ENCODE peak calls at places on chromosomes 7 and 10, in nine cellular contexts. One of them, this sample, is unnamed.

GRCh38 chr10:129342385-129342784 is 124.7 kb upstream of the MGMT start:
- DNase-seq in Panc1: no peak
- DNase-seq in H1: no peak
- DNase-seq in HCT116: no peak
- DNase-seq in HepG2: no peak
- DNase-seq in GM23338: no peak
- DNase-seq in sigmoid colon: no peak
- DNase-seq in SK-N-MC: no peak
- DNase-seq in breast epithelium: no peak
- DNase-seq in this sample: no peak

GRCh38 chr7:22477876-22478450 is 22.0 kb downstream of the STEAP1B start:
- DNase-seq in Panc1: no peak
- DNase-seq in H1: no peak
- DNase-seq in HCT116: no peak
- DNase-seq in HepG2: no peak
- DNase-seq in GM23338: no peak
- DNase-seq in sigmoid colon: no peak
- DNase-seq in SK-N-MC: no peak
- DNase-seq in breast epithelium: no peak
- DNase-seq in this sample: no peak

GRCh38 chr10:112721080-112721698 is 228.9 kb upstream of the TCF7L2 start:
- DNase-seq in Panc1: peak; percentile 43
- DNase-seq in H1: peak; percentile 43
- DNase-seq in HCT116: peak; percentile 51
- DNase-seq in HepG2: peak; percentile 31
- DNase-seq in GM23338: peak; percentile 72
- DNase-seq in sigmoid colon: no peak
- DNase-seq in SK-N-MC: no peak
- DNase-seq in breast epithelium: no peak
- DNase-seq in this sample: peak; percentile 24

GRCh38 chr7:43895847-43896415 is 10.5 kb downstream of the URGCP start:
- DNase-seq in Panc1: no peak
- DNase-seq in H1: no peak
- DNase-seq in HCT116: no peak
- DNase-seq in HepG2: no peak
- DNase-seq in GM23338: no peak
- DNase-seq in sigmoid colon: no peak
- DNase-seq in SK-N-MC: no peak
- DNase-seq in breast epithelium: no peak
- DNase-seq in this sample: no peak

GRCh38 chr10:100890696-100891271 is 22.0 kb upstream of the SLF2 start:
- DNase-seq in Panc1: no peak
- DNase-seq in H1: peak; percentile 33
- DNase-seq in HCT116: peak; percentile 79
- DNase-seq in HepG2: peak; percentile 50
- DNase-seq in GM23338: no peak
- DNase-seq in sigmoid colon: no peak
- DNase-seq in SK-N-MC: no peak
- DNase-seq in breast epithelium: no peak
- DNase-seq in this sample: no peak

GRCh38 chr7:101678713-101679112 is 49.6 kb upstream of the MYL10 start:
- DNase-seq in Panc1: no peak
- DNase-seq in H1: no peak
- DNase-seq in HCT116: no peak
- DNase-seq in HepG2: no peak
- DNase-seq in GM23338: no peak
- DNase-seq in sigmoid colon: no peak
- DNase-seq in SK-N-MC: no peak
- DNase-seq in breast epithelium: no peak
- DNase-seq in this sample: no peak

GRCh38 chr7:2717293-2717904 is 29.4 kb downstream of the AMZ1 start:
- DNase-seq in Panc1: no peak
- DNase-seq in H1: no peak
- DNase-seq in HCT116: no peak
- DNase-seq in HepG2: no peak
- DNase-seq in GM23338: no peak
- DNase-seq in sigmoid colon: peak; percentile 79
- DNase-seq in SK-N-MC: no peak
- DNase-seq in breast epithelium: no peak
- DNase-seq in this sample: peak; percentile 69

GRCh38 chr7:152025937-152026890 is 740 bp downstream of the GALNT11 start:
- DNase-seq in Panc1: no peak
- DNase-seq in H1: no peak
- DNase-seq in HCT116: no peak
- DNase-seq in HepG2: no peak
- DNase-seq in GM23338: no peak
- DNase-seq in sigmoid colon: no peak
- DNase-seq in SK-N-MC: no peak
- DNase-seq in breast epithelium: no peak
- DNase-seq in this sample: no peak

GRCh38 chr10:125953778-125954385 is 57.5 kb downstream of the FANK1 start:
- DNase-seq in Panc1: no peak
- DNase-seq in H1: no peak
- DNase-seq in HCT116: no peak
- DNase-seq in HepG2: no peak
- DNase-seq in GM23338: peak; percentile 57
- DNase-seq in sigmoid colon: no peak
- DNase-seq in SK-N-MC: no peak
- DNase-seq in breast epithelium: no peak
- DNase-seq in this sample: no peak

GRCh38 chr7:27680610-27681009 is 17.9 kb upstream of the HIBADH start:
- DNase-seq in Panc1: no peak
- DNase-seq in H1: no peak
- DNase-seq in HCT116: no peak
- DNase-seq in HepG2: no peak
- DNase-seq in GM23338: no peak
- DNase-seq in sigmoid colon: no peak
- DNase-seq in SK-N-MC: no peak
- DNase-seq in breast epithelium: no peak
- DNase-seq in this sample: no peak

GRCh38 chr7:155766386-155766785 is 45.9 kb downstream of the SHH start:
- DNase-seq in Panc1: no peak
- DNase-seq in H1: no peak
- DNase-seq in HCT116: no peak
- DNase-seq in HepG2: no peak
- DNase-seq in GM23338: no peak
- DNase-seq in sigmoid colon: no peak
- DNase-seq in SK-N-MC: no peak
- DNase-seq in breast epithelium: no peak
- DNase-seq in this sample: no peak

GRCh38 chr7:100353685-100354330 is 4.1 kb upstream of the PILRB start:
- DNase-seq in Panc1: no peak
- DNase-seq in H1: no peak
- DNase-seq in HCT116: no peak
- DNase-seq in HepG2: no peak
- DNase-seq in GM23338: no peak
- DNase-seq in sigmoid colon: peak; percentile 57
- DNase-seq in SK-N-MC: no peak
- DNase-seq in breast epithelium: no peak
- DNase-seq in this sample: no peak

GRCh38 chr10:34801066-34801738 is 13.9 kb downstream of the PARD3 start:
- DNase-seq in Panc1: no peak
- DNase-seq in H1: no peak
- DNase-seq in HCT116: no peak
- DNase-seq in HepG2: no peak
- DNase-seq in GM23338: no peak
- DNase-seq in sigmoid colon: no peak
- DNase-seq in SK-N-MC: no peak
- DNase-seq in breast epithelium: no peak
- DNase-seq in this sample: no peak

GRCh38 chr7:42689626-42690025 is 222.2 kb downstream of the C7orf25 start:
- DNase-seq in Panc1: no peak
- DNase-seq in H1: no peak
- DNase-seq in HCT116: no peak
- DNase-seq in HepG2: no peak
- DNase-seq in GM23338: no peak
- DNase-seq in sigmoid colon: no peak
- DNase-seq in SK-N-MC: no peak
- DNase-seq in breast epithelium: no peak
- DNase-seq in this sample: no peak

GRCh38 chr7:36985866-36986402 is 261.6 kb upstream of the AOAH start:
- DNase-seq in Panc1: no peak
- DNase-seq in H1: no peak
- DNase-seq in HCT116: no peak
- DNase-seq in HepG2: no peak
- DNase-seq in GM23338: no peak
- DNase-seq in sigmoid colon: no peak
- DNase-seq in SK-N-MC: no peak
- DNase-seq in breast epithelium: no peak
- DNase-seq in this sample: no peak

GRCh38 chr7:84532196-84532595 is 337.6 kb upstream of the SEMA3A start:
- DNase-seq in Panc1: no peak
- DNase-seq in H1: no peak
- DNase-seq in HCT116: no peak
- DNase-seq in HepG2: no peak
- DNase-seq in GM23338: peak; percentile 53
- DNase-seq in sigmoid colon: no peak
- DNase-seq in SK-N-MC: no peak
- DNase-seq in breast epithelium: no peak
- DNase-seq in this sample: no peak

GRCh38 chr7:134201569-134202261 is 74.6 kb downstream of the LRGUK start:
- DNase-seq in Panc1: no peak
- DNase-seq in H1: no peak
- DNase-seq in HCT116: no peak
- DNase-seq in HepG2: no peak
- DNase-seq in GM23338: no peak
- DNase-seq in sigmoid colon: no peak
- DNase-seq in SK-N-MC: no peak
- DNase-seq in breast epithelium: no peak
- DNase-seq in this sample: no peak
- TF ChIP-seq POLR2AphosphoS5 in Panc1: no peak
- TF ChIP-seq POLR2AphosphoS5 in H1: no peak
- TF ChIP-seq POLR2AphosphoS5 in HCT116: no peak
- TF ChIP-seq POLR2AphosphoS5 in HepG2: no peak
- TF ChIP-seq POLR2AphosphoS5 in GM23338: no peak
- TF ChIP-seq POLR2AphosphoS5 in sigmoid colon: no peak
- TF ChIP-seq POLR2AphosphoS5 in SK-N-MC: no peak
- TF ChIP-seq POLR2AphosphoS5 in breast epithelium: no peak
- TF ChIP-seq POLR2AphosphoS5 in this sample: no peak

DNA sequence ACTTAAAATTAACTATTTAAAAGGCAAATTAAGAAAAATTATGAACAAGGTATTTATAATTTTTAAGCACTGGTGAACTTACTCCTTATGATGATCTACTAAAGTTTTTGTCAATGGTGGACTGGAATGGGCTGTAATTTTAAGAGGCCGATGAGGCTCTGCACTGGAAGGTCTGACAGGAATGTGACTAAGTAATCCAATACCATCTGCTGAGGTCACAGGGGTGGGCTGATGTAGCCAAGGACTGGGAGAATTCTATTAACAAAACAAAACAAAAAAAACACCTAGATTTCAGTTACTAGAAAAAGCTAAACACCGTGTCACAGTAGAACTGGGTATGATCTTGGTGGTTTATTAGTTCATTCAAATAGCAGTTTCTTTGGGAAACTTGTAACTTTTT is 75.9 kb downstream of the NRBF2 start:
- DNase-seq in Panc1: no peak
- DNase-seq in H1: no peak
- DNase-seq in HCT116: no peak
- DNase-seq in HepG2: no peak
- DNase-seq in GM23338: peak; percentile 53
- DNase-seq in sigmoid colon: no peak
- DNase-seq in SK-N-MC: no peak
- DNase-seq in breast epithelium: no peak
- DNase-seq in this sample: no peak
- H3K36me3 ChIP-seq in Panc1: peaks cover 53% of the 10 kb centered on the region
- H3K36me3 ChIP-seq in H1: peaks cover 47% of the 10 kb centered on the region
- H3K36me3 ChIP-seq in HCT116: peaks cover 19% of the 10 kb centered on the region
- H3K36me3 ChIP-seq in HepG2: peaks cover 36% of the 10 kb centered on the region
- H3K36me3 ChIP-seq in GM23338: peaks cover 44% of the 10 kb centered on the region
- H3K36me3 ChIP-seq in sigmoid colon: peaks cover 15% of the 10 kb centered on the region
- H3K36me3 ChIP-seq in SK-N-MC: peaks cover 22% of the 10 kb centered on the region
- H3K36me3 ChIP-seq in breast epithelium: no peaks in the 10 kb centered on the region
- H3K36me3 ChIP-seq in this sample: no peaks in the 10 kb centered on the region

GRCh38 chr10:106764360-106764759 is 400.1 kb downstream of the SORCS1 start:
- DNase-seq in Panc1: no peak
- DNase-seq in H1: no peak
- DNase-seq in HCT116: no peak
- DNase-seq in HepG2: no peak
- DNase-seq in GM23338: no peak
- DNase-seq in sigmoid colon: no peak
- DNase-seq in SK-N-MC: no peak
- DNase-seq in breast epithelium: no peak
- DNase-seq in this sample: no peak
- TF ChIP-seq POLR2AphosphoS5 in Panc1: no peak
- TF ChIP-seq POLR2AphosphoS5 in H1: no peak
- TF ChIP-seq POLR2AphosphoS5 in HCT116: no peak
- TF ChIP-seq POLR2AphosphoS5 in HepG2: no peak
- TF ChIP-seq POLR2AphosphoS5 in GM23338: no peak
- TF ChIP-seq POLR2AphosphoS5 in sigmoid colon: no peak
- TF ChIP-seq POLR2AphosphoS5 in SK-N-MC: no peak
- TF ChIP-seq POLR2AphosphoS5 in breast epithelium: no peak
- TF ChIP-seq POLR2AphosphoS5 in this sample: no peak

DNA sequence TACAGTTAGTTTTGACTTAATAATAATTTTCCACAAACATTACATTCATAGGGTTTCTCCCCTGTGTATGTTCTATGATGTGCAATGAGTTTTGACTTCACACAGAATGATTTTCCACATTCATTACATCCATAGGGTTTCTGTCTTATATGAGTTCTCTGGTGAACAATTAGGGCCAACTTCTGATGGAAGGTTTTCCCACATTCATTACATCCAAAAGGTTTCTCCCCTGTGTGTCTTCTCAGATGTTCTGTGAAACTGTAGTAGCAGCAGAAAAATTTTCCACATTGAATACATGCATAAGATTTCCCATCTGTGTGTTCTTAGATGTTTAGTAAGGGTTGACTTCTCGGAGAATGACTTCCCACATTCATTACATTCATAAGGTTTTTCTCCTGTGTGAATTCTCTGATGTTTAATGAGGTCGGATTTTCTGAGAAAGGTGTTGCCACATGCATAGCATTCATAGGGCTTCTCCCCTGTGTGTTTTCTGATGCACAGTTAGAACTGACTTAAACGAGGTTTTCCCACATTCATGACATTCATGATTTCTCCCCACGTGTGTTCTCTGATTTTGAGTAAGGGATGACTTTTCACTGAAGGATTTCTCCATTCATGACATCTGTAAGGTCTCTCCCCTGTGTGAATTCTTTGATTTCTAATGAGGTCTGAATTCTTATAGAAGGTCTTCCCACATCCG is 118.5 kb downstream of the ZNF33B start:
- DNase-seq in Panc1: no peak
- DNase-seq in H1: no peak
- DNase-seq in HCT116: no peak
- DNase-seq in HepG2: no peak
- DNase-seq in GM23338: peak; percentile 1
- DNase-seq in sigmoid colon: no peak
- DNase-seq in SK-N-MC: no peak
- DNase-seq in breast epithelium: no peak
- DNase-seq in this sample: no peak
- H3K36me3 ChIP-seq in Panc1: no peaks in the 10 kb centered on the region
- H3K36me3 ChIP-seq in H1: peaks cover 50% of the 10 kb centered on the region
- H3K36me3 ChIP-seq in HCT116: peaks cover 6% of the 10 kb centered on the region
- H3K36me3 ChIP-seq in HepG2: peaks cover 6% of the 10 kb centered on the region
- H3K36me3 ChIP-seq in GM23338: peaks cover 60% of the 10 kb centered on the region
- H3K36me3 ChIP-seq in sigmoid colon: peaks cover 53% of the 10 kb centered on the region
- H3K36me3 ChIP-seq in SK-N-MC: peaks cover 10% of the 10 kb centered on the region
- H3K36me3 ChIP-seq in breast epithelium: peaks cover 29% of the 10 kb centered on the region
- H3K36me3 ChIP-seq in this sample: no peaks in the 10 kb centered on the region